ENCODE peak calls at places on chromosomes 6 and 20, in four cellular contexts. Z is cardiac muscle cell, U is keratinocyte, F is IMR-90. V is an unnamed sample. For H3K4me1, the result is how much of the 10 kb centered on the place peaks cover.

GRCh38 chr20:45994761-45995160 is 13.9 kb upstream of the MMP9 start:
- DNase-seq in Z (no peak), U (no peak), F (no peak), V (no peak)

GRCh38 chr6:25745836-25746235 is 8.7 kb upstream of the SLC17A4 start:
- DNase-seq in Z (no peak), U (no peak), F (no peak), V (no peak)

GRCh38 chr6:41406821-41407787 is 71.7 kb downstream of the NCR2 start:
- DNase-seq in Z (no peak), U (no peak), F (no peak), V (peak)

GRCh38 chr6:139572001-139572400 is 197.6 kb upstream of the CITED2 start:
- DNase-seq in Z (no peak), U (no peak), F (no peak), V (no peak)

GRCh38 chr6:120363429-120363828 is 970.9 kb downstream of the TBC1D32 start:
- DNase-seq in Z (no peak), U (no peak), F (no peak), V (no peak)

GRCh38 chr20:11305406-11305805 is 612.3 kb upstream of the BTBD3 start:
- DNase-seq in Z (no peak), U (peak), F (peak), V (no peak)

GRCh38 chr20:63169731-63170130 is 46.2 kb downstream of the YTHDF1 start:
- DNase-seq in Z (no peak), U (no peak), F (no peak), V (no peak)

GRCh38 chr6:87483929-87484328 is 11.2 kb downstream of the SLC35A1 start:
- DNase-seq in Z (no peak), U (no peak), F (peak), V (no peak)

GRCh38 chr6:154615483-154616025 is 105.1 kb upstream of the CNKSR3 start:
- DNase-seq in Z (peak), U (no peak), F (peak), V (peak)

GRCh38 chr6:71510057-71510713 is 221.6 kb downstream of the OGFRL1 start:
- DNase-seq in Z (no peak), U (peak), F (peak), V (peak)

GRCh38 chr6:168625602-168626001 is 184.6 kb downstream of the SMOC2 start:
- DNase-seq in Z (no peak), U (no peak), F (no peak), V (no peak)

GRCh38 chr6:141531040-141531439 is 601.7 kb upstream of the GJE1 start:
- DNase-seq in Z (no peak), U (no peak), F (no peak), V (no peak)

GRCh38 chr6:107489636-107490567 is at the start of gene SOBP:
- DNase-seq in Z (peak), U (no peak), F (peak), V (peak)

GRCh38 chr6:8831366-8832152 is 396.2 kb upstream of the SLC35B3 start:
- DNase-seq in Z (no peak), U (no peak), F (no peak), V (no peak)

GRCh38 chr6:29506446-29507067 is 18.8 kb upstream of the MAS1L start:
- DNase-seq in Z (no peak), U (no peak), F (no peak), V (no peak)

GRCh38 chr20:43894531-43894930 is 20.1 kb upstream of the TOX2 start:
- DNase-seq in Z (no peak), U (no peak), F (no peak), V (no peak)

DNA sequence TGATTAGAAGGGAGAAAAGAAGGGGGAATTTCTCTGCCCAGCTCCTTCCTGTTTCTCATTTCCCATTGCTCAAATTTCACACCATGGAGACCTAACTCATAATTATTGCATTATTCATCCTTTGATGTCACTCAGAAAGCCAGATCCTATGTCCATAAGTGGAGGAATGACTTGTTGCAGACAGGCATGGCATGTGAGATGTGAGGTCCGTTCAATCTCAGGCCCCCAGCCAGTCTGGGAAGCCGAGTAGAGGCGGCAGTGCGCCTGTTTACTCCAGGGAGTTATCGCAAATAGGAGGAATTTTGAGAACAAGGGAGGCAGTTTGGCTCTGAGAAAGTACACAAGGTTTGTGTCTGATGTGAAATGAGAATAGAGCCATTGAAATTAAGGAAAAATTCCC is 26.9 kb upstream of the MOCS1 start:
- DNase-seq in Z (no peak), U (no peak), F (peak), V (peak)
- H3K27ac ChIP-seq in Z (no peak), U (no peak), F (peak), V (peak)

DNA sequence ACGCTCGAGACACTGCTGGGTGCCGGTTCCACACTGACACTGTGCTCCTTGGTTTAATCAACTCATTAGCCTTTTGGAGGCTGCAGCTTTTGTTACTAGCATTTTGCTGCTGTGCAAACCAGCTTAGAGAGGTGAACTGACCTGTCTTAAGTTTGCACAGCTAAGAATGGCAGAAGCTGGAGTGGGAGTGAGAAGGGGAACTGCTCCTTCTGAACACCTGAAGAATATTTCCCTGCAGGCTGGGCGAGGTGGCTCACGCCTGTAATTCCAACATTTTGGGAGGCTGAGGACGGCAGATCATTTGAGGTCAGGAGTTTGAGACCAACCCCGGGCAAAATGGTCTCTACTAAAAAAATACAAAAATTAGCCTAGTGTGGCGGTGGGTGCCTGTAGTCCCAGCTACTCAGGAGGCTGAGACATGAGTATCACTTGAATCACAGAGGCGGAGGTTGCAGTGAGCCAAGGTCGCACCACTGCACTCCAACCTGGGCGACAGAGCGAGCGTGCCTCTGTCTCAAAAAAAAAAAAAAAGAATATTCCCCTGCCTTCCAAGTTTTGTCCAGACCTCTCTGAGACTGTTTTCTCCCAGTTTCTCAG is 5.0 kb downstream of the CEBPB start:
- DNase-seq in Z (no peak), U (no peak), F (peak), V (no peak)
- H3K4me3 ChIP-seq in Z (no peak), U (no peak), F (no peak), V (no peak)

GRCh38 chr6:159714404-159714803 is 12.9 kb upstream of the WTAP start:
- DNase-seq in Z (no peak), U (no peak), F (no peak), V (no peak)

GRCh38 chr6:159713984-159714383 is 13.3 kb upstream of the WTAP start:
- DNase-seq in Z (no peak), U (no peak), F (no peak), V (no peak)

GRCh38 chr6:159716247-159717086 is 10.8 kb upstream of the WTAP start:
- DNase-seq in Z (no peak), U (no peak), F (peak), V (no peak)

GRCh38 chr6:159715605-159716004 is 11.7 kb upstream of the WTAP start:
- DNase-seq in Z (no peak), U (no peak), F (no peak), V (no peak)

GRCh38 chr6:159715168-159715567 is 12.1 kb upstream of the WTAP start:
- DNase-seq in Z (no peak), U (no peak), F (no peak), V (no peak)
- H3K4me1 ChIP-seq in Z (under half), U (under half), F (under half), V (under half)

DNA sequence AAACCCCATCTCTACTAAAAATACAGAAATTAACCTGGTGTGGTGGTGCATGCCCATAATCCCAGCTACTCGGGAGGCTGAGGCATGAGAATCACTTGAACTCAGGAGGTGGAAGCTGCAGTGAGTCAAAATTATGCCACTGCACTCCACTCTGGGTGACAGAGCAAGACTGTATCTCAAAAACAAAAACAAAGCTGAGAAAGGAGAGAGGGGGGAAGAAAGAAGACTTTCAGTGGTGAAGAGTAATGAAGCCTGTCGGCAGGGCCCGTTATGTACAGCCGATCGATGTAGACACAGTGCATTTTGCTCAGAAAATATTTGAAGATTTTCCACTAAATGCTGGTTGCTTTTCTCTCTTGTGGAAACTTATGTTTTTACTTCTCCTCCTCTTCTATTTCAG is 13.8 kb downstream of the VAPB start:
- DNase-seq in Z (no peak), U (no peak), F (no peak), V (no peak)
- H3K27ac ChIP-seq in Z (no peak), U (no peak), F (no peak), V (no peak)

GRCh38 chr6:159233365-159234101 is 64.3 kb downstream of the FNDC1 start:
- DNase-seq in Z (no peak), U (no peak), F (no peak), V (no peak)
- H3K4me3 ChIP-seq in Z (no peak), U (no peak), F (no peak), V (peak)

V was measured in left ventricle myocardium inferior.